ENCODE peak calls at places on chromosomes 6 and 20, in eight cellular contexts. X is prostate gland, P is lower leg skin, V is adrenal gland, Q is transverse colon, S is heart left ventricle, Z is GM12892, D is body of pancreas. H is an unnamed sample.

GRCh38 chr6:35299674-35300073 is 2.1 kb downstream of the DEF6 start:
- DNase-seq in V (peak; percentile 45), D (peak; percentile 25), Z (no peak), S (no peak), X (no peak), P (no peak), Q (peak; percentile 64), H (no peak)

GRCh38 chr20:56957737-56958553 is 308.5 kb downstream of the BMP7 start:
- DNase-seq in Q (no peak), X (no peak), D (no peak), P (no peak), V (no peak), S (no peak), Z (no peak), H (no peak)

GRCh38 chr6:139983555-139984276 is 609.3 kb upstream of the CITED2 start:
- DNase-seq in Q (no peak), X (no peak), D (no peak), Z (no peak), S (no peak), P (no peak), V (no peak), H (no peak)

GRCh38 chr6:13248053-13248452 is 80.3 kb downstream of the TBC1D7 start:
- DNase-seq in Q (no peak), D (no peak), X (peak; percentile 40), S (no peak), Z (no peak), P (no peak), V (no peak), H (no peak)

GRCh38 chr6:28988536-28989415 is 16.3 kb downstream of the ZNF311 start:
- DNase-seq in P (no peak), S (peak; percentile 45), Z (peak; percentile 23), D (peak; percentile 39), V (peak; percentile 45), X (no peak), Q (peak; percentile 52), H (no peak)

GRCh38 chr6:144644776-144645175 is 359.6 kb downstream of the UTRN start:
- DNase-seq in S (no peak), X (no peak), Q (no peak), P (no peak), D (no peak), Z (no peak), V (no peak), H (no peak)

GRCh38 chr6:170102582-170103481 is 188.0 kb downstream of the DLL1 start:
- DNase-seq in P (no peak), S (no peak), D (no peak), Q (peak; percentile 1), X (no peak), V (peak; percentile 13), Z (no peak), H (no peak)

GRCh38 chr6:106300944-106301343 is 24.6 kb downstream of the ATG5 start:
- DNase-seq in S (no peak), X (no peak), P (no peak), Q (no peak), D (no peak), Z (no peak), V (no peak), H (no peak)

GRCh38 chr20:53247460-53248103 is 275.4 kb downstream of the TSHZ2 start:
- DNase-seq in V (no peak), Z (no peak), S (no peak), P (no peak), D (no peak), Q (no peak), X (no peak), H (no peak)

GRCh38 chr6:115613488-115613887 is 447.2 kb downstream of the FRK start:
- DNase-seq in P (no peak), X (no peak), V (no peak), D (no peak), Z (no peak), S (no peak), Q (no peak), H (no peak)

GRCh38 chr20:3037654-3038053 is 5.8 kb upstream of the GNRH2 start:
- DNase-seq in Z (no peak), X (no peak), P (no peak), Q (no peak), S (no peak), D (no peak), V (no peak), H (no peak)

GRCh38 chr20:23078351-23078993 is 7.7 kb downstream of the CD93 start:
- DNase-seq in X (no peak), S (no peak), Q (no peak), V (no peak), P (no peak), D (no peak), Z (no peak), H (no peak)

GRCh38 chr6:18101873-18102272 is 20.6 kb downstream of the NHLRC1 start:
- DNase-seq in S (no peak), V (no peak), Z (no peak), D (no peak), P (no peak), Q (no peak), X (no peak), H (no peak)

GRCh38 chr20:49668181-49668877 is 45.3 kb downstream of the B4GALT5 start:
- DNase-seq in X (no peak), S (peak; percentile 49), V (no peak), D (peak; percentile 46), Z (peak; percentile 41), Q (peak; percentile 73), P (no peak), H (no peak)

GRCh38 chr20:1907586-1907985 is 12.4 kb downstream of the SIRPA start:
- DNase-seq in D (no peak), Z (no peak), X (no peak), S (peak; percentile 62), P (no peak), V (peak; percentile 90), Q (no peak), H (peak; percentile 71)

GRCh38 chr6:14596410-14596809 is 478.8 kb downstream of the CD83 start:
- DNase-seq in S (peak; percentile 36), D (no peak), P (no peak), V (peak; percentile 52), X (no peak), Q (no peak), Z (no peak), H (no peak)

GRCh38 chr6:166258854-166259276 is 49.3 kb downstream of the PRR18 start:
- DNase-seq in S (no peak), V (no peak), Q (peak; percentile 47), Z (no peak), X (no peak), D (no peak), P (peak; percentile 47), H (peak; percentile 6)
- TF ChIP-seq POLR2A in S (no peak), V (no peak), Q (no peak), Z (no peak), X (no peak), D (no peak), P (no peak), H (no peak)

DNA sequence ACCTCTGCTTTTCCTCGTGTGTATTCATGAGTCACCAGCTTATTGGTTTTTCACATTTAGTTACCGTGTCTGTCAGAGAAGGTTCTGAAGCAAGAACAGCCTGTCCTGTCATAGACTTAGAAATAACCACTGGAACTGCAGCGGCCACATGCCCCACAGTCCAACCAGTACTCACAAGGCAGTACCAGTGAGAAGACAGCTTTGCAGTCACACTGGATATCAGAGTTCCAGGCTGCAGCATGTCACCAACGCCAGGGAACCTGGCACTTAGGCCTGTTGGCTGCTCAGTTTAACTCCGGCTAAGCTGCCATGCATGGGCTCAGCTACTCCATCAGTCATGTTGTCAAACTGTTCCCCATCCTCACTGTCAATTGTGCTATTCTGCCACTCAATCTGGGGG is 40.1 kb downstream of the ADNP start:
- DNase-seq in Z (no peak), Q (no peak), D (no peak), P (no peak), V (no peak), X (no peak), S (no peak), H (no peak)
- TF ChIP-seq POLR2A in Z (peak; percentile 67), Q (no peak), D (no peak), P (no peak), V (no peak), X (no peak), S (no peak), H (no peak)

DNA sequence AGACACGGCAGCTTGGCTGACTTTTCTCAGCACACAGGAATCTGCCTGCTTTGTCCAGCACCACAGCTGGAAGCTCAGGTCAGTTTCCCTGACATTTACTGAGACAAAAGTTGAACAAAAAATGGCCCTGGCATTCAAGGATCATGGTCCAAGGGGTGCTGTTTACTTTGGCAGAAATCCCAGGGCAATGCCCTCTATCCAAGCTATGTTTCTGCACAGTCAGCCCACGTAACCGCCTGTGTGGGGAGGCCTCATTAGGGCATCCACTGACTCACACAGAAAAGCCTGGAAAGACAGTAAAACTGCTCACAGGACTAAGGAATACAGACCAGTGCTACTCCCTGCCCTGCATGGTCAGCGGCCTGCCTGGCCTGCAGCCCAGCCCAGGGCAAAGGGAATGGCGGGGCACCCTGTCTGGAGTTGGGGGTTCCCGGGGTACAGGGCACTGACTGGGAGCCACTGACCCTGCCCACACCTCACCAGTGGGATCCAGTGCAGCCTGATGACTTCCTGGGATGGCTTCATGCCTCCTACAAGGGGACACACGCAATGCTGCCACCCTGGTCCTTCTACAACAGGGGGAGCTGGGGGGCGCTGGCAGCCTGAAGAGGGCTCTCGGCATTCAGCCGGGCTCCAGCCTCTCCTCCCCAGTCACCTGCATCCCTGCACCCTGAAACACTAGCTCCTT is 77.1 kb downstream of the NINL start:
- DNase-seq in V (peak; percentile 86), Q (peak; percentile 20), Z (no peak), D (peak; percentile 72), P (no peak), X (no peak), S (no peak), H (peak; percentile 85)
- TF ChIP-seq POLR2A in V (peak; percentile 45), Q (no peak), Z (no peak), D (no peak), P (no peak), X (no peak), S (no peak), H (no peak)

GRCh38 chr6:69796081-69796626 is 656 bp downstream of the LMBRD1 start:
- DNase-seq in Z (no peak), P (peak; percentile 39), D (peak; percentile 76), S (no peak), X (peak; percentile 64), V (peak; percentile 58), Q (peak; percentile 67), H (no peak)
- TF ChIP-seq POLR2A in Z (no peak), P (no peak), D (peak; percentile 96), S (no peak), X (peak; percentile 84), V (peak; percentile 55), Q (peak; percentile 87), H (no peak)

GRCh38 chr6:109263873-109264700 is 118.2 kb downstream of the CD164 start:
- DNase-seq in Z (no peak), P (no peak), V (no peak), S (no peak), D (no peak), Q (no peak), X (no peak), H (no peak)

GRCh38 chr6:109271622-109272021 is 110.6 kb downstream of the CD164 start:
- DNase-seq in S (no peak), D (no peak), V (no peak), P (no peak), Q (no peak), Z (no peak), X (no peak), H (no peak)

GRCh38 chr6:109265530-109265929 is 116.7 kb downstream of the CD164 start:
- DNase-seq in X (no peak), S (no peak), D (no peak), Q (no peak), P (no peak), Z (no peak), V (no peak), H (no peak)

GRCh38 chr6:109269953-109270517 is 112.2 kb downstream of the CD164 start:
- DNase-seq in X (no peak), P (no peak), Z (no peak), V (no peak), Q (no peak), D (no peak), S (no peak), H (no peak)

GRCh38 chr6:109269057-109269456 is 113.2 kb downstream of the CD164 start:
- DNase-seq in Q (no peak), X (no peak), V (no peak), S (no peak), Z (no peak), P (no peak), D (no peak), H (no peak)
- TF ChIP-seq POLR2A in Q (no peak), X (no peak), V (no peak), S (no peak), Z (no peak), P (no peak), D (no peak), H (no peak)

H was measured in H54.